ENCODE peak calls at places on chromosomes 13 and 19, in eight cellular contexts. D is sigmoid colon, C is HCT116, L is suprapubic skin, N is breast epithelium, O is H1, H is stomach, Y is transverse colon. M is an unnamed sample.
A peak's percentile ranks its signal among the peaks of the same experiment; 100 is the strongest.

GRCh38 chr13:20073775-20074174 is 87.1 kb downstream of the GJA3 start:
- DNase-seq in Y (no peak), C (no peak), L (no peak), O (no peak), N (no peak), H (no peak), D (no peak), M (no peak)

GRCh38 chr13:26872444-26873173 is 112.0 kb upstream of the GPR12 start:
- DNase-seq in D (no peak), L (no peak), Y (peak; percentile 33), C (peak; percentile 24), O (peak; percentile 92), N (no peak), H (peak; percentile 29), M (no peak)

GRCh38 chr13:70253411-70253810 is 145.2 kb upstream of the KLHL1 start:
- DNase-seq in L (no peak), C (no peak), O (no peak), H (no peak), D (no peak), N (no peak), Y (no peak), M (no peak)

GRCh38 chr19:37692956-37693660 is 26.5 kb downstream of the ZNF607 start:
- DNase-seq in Y (no peak), L (no peak), O (no peak), D (no peak), H (no peak), N (no peak), C (no peak), M (no peak)

GRCh38 chr19:47740866-47741519 is 4.4 kb upstream of the NOP53 start:
- DNase-seq in O (no peak), C (no peak), Y (no peak), N (no peak), D (no peak), H (no peak), L (no peak), M (no peak)

GRCh38 chr13:99350191-99350590 is 43.0 kb upstream of the GPR183 start:
- DNase-seq in N (no peak), H (no peak), L (no peak), D (no peak), O (no peak), C (no peak), Y (no peak), M (no peak)

GRCh38 chr19:3068071-3068470 is 5.8 kb upstream of the TLE5 start:
- DNase-seq in C (no peak), H (no peak), L (no peak), Y (no peak), D (no peak), O (no peak), N (no peak), M (no peak)

GRCh38 chr19:17743874-17744273 is 7.4 kb upstream of the FCHO1 start:
- DNase-seq in D (no peak), N (no peak), C (no peak), Y (no peak), O (no peak), H (no peak), L (no peak), M (no peak)

GRCh38 chr13:42218576-42218975 is 53.4 kb upstream of the AKAP11 start:
- DNase-seq in D (no peak), H (no peak), N (no peak), L (no peak), Y (no peak), C (no peak), O (no peak), M (no peak)

GRCh38 chr13:112103971-112104872 is 37.3 kb downstream of the SOX1 start:
- DNase-seq in N (no peak), H (no peak), D (peak; percentile 48), L (no peak), Y (no peak), C (no peak), O (peak; percentile 79), M (no peak)

GRCh38 chr13:99614465-99614885 is 113.2 kb downstream of the TM9SF2 start:
- DNase-seq in O (no peak), N (no peak), L (no peak), Y (peak; percentile 25), D (no peak), H (peak; percentile 39), C (no peak), M (no peak)

GRCh38 chr13:102718746-102719145 is 23.9 kb upstream of the METTL21C start:
- DNase-seq in O (no peak), Y (no peak), H (no peak), C (no peak), D (no peak), N (no peak), L (no peak), M (no peak)

DNA sequence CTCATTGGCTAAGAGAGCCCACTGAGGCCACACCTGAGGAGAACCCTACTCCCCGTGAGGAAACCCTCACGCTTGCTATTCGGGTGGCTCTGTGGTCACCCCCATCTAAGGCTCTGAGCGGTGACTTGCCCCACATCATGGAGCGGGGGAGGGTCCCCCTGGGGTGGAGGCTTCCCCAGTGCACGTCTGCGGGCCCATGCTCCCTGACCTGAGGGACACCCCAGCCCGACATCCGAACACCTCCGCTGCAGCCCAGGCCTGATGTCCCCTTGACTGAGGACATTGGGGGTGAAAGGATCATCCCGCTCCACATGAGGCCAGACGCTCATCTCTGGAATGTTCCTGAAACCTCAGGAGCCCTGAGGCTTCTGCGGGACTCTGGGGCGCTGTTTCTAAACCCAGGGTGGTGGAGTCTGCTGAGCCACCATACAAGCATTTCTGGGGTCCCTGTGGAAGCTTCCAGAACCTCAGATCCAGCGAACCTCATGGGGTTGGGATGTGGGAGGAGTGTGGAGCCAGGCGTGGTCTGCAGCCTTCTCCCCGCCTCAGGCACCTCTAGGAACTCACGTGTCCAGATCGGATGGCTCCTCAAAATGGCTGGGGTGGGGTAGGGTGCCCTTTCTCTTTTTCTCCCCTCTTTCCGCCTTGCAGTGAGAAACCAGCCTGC is 19.9 kb downstream of the TMED1 start:
- DNase-seq in O (no peak), D (no peak), C (no peak), N (no peak), L (no peak), H (no peak), Y (no peak), M (no peak)
- TF ChIP-seq POLR2AphosphoS5 in O (no peak), D (no peak), C (no peak), N (no peak), L (no peak), H (no peak), Y (no peak), M (no peak)

DNA sequence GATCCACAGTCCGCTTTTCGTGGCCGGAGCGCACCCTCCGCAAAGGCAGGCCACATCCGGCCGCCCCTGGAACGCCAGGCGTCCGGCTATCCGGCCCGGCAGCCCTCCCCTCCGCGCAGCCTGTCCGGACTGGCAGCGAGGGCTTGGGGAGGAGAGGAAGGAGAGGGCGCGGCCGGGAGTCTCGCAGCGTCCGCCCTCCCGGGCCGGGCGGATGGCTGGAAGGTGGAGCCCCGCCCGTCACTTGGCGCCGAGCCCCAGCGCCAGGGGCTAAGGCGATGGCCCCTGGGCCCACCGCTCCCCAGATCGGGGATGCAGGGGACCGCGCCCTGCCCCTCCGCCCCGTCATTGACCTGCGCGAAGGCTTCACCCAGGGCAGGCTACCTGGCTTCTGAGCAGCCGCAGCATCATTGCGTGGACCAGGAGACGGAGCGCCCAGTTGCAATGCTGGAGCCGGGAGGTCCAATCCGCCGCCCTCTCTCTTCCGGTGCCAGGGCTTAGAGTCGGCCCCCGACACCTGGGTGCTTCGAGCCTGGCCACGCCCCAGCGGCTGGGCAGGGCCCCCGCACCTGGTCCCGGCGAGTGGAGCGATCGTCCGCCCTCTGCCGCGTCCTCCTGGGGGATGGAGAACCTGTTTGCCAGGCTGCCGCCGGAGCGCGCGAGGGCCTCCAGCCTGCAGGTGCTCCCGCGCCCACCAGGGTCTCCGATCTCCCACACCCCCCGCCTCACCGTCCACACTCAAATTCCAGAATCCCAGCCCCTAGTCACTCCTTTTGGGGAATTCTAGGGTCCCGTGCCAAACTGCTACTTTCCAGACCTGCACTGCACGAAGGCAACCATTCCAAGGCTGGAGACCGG is at the start of gene FUT1:
- DNase-seq in N (peak; percentile 87), C (peak; percentile 89), H (peak; percentile 95), Y (peak; percentile 76), O (peak; percentile 94), D (peak; percentile 72), L (peak; percentile 79), M (no peak)
- TF ChIP-seq POLR2A in N (no peak), C (peak; percentile 13), H (no peak), Y (no peak), O (no peak), D (no peak), L (no peak), M (no peak)

DNA sequence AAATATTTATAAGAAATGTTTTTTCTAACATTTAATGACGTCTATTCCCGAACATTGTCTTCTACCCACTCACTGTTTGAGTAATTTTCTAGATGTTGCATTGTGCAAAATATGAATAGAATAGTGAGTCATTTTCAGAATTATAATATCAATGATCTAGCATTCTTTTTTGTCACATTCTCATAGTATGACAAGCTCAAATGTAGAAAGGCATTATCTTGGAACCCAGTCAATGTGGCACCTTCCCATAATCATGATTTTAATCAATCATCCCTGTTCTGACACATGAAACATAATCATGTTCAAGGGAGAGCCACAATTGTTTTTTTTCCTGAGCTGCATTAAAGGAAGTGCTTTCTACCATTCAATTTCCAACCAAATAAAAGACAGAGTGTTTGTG is 265.8 kb downstream of the OXGR1 start:
- DNase-seq in L (no peak), C (no peak), N (no peak), O (no peak), Y (no peak), H (no peak), D (no peak), M (no peak)
- TF ChIP-seq POLR2AphosphoS5 in L (no peak), C (no peak), N (no peak), O (no peak), Y (no peak), H (no peak), D (no peak), M (no peak)

GRCh38 chr19:1856698-1857603 is 6.4 kb downstream of the KLF16 start:
- DNase-seq in L (peak; percentile 93), D (peak; percentile 90), C (no peak), Y (peak; percentile 96), O (peak; percentile 76), N (peak; percentile 90), H (peak; percentile 92), M (peak; percentile 88)
- TF ChIP-seq POLR2A in L (no peak), D (peak; percentile 79), C (no peak), Y (peak; percentile 92), O (no peak), N (no peak), H (no peak), M (no peak)

M was measured in GM12892.